ENCODE peak calls at places on chromosome 13, in nine cellular contexts. One of them, this sample, is unnamed.

GRCh38 chr13:77574076-77574475 is 38.6 kb downstream of the SCEL start:
- DNase-seq in fibroblast of the aortic adventitia: no peak
- DNase-seq in lung: no peak
- DNase-seq in MCF 10A: no peak
- DNase-seq in activated B cell treated with CpG ODN at 0.5 μM for 24 hours: no peak
- DNase-seq in dorsolateral prefrontal cortex: no peak
- DNase-seq in fibroblast of pulmonary artery: no peak
- DNase-seq in uterus: no peak
- DNase-seq in fibroblast of mammary gland: no peak
- DNase-seq in this sample: no peak

GRCh38 chr13:71278512-71278911 is 588.5 kb downstream of the DACH1 start:
- DNase-seq in fibroblast of the aortic adventitia: no peak
- DNase-seq in lung: no peak
- DNase-seq in MCF 10A: no peak
- DNase-seq in activated B cell treated with CpG ODN at 0.5 μM for 24 hours: no peak
- DNase-seq in dorsolateral prefrontal cortex: no peak
- DNase-seq in fibroblast of pulmonary artery: no peak
- DNase-seq in uterus: no peak
- DNase-seq in fibroblast of mammary gland: no peak
- DNase-seq in this sample: no peak

GRCh38 chr13:114151565-114152284 is 19.3 kb upstream of the RASA3 start:
- DNase-seq in fibroblast of the aortic adventitia: no peak
- DNase-seq in lung: no peak
- DNase-seq in MCF 10A: peak; percentile 93
- DNase-seq in activated B cell treated with CpG ODN at 0.5 μM for 24 hours: no peak
- DNase-seq in dorsolateral prefrontal cortex: no peak
- DNase-seq in fibroblast of pulmonary artery: no peak
- DNase-seq in uterus: no peak
- DNase-seq in fibroblast of mammary gland: peak; percentile 81
- DNase-seq in this sample: no peak

GRCh38 chr13:44211286-44211685 is 162.3 kb upstream of the SERP2 start:
- DNase-seq in fibroblast of the aortic adventitia: peak; percentile 47
- DNase-seq in lung: no peak
- DNase-seq in MCF 10A: no peak
- DNase-seq in activated B cell treated with CpG ODN at 0.5 μM for 24 hours: no peak
- DNase-seq in dorsolateral prefrontal cortex: no peak
- DNase-seq in fibroblast of pulmonary artery: no peak
- DNase-seq in uterus: no peak
- DNase-seq in fibroblast of mammary gland: no peak
- DNase-seq in this sample: no peak

GRCh38 chr13:27014406-27015359 is 156.9 kb downstream of the USP12 start:
- DNase-seq in fibroblast of the aortic adventitia: no peak
- DNase-seq in lung: no peak
- DNase-seq in MCF 10A: no peak
- DNase-seq in activated B cell treated with CpG ODN at 0.5 μM for 24 hours: no peak
- DNase-seq in dorsolateral prefrontal cortex: no peak
- DNase-seq in fibroblast of pulmonary artery: no peak
- DNase-seq in uterus: no peak
- DNase-seq in fibroblast of mammary gland: no peak
- DNase-seq in this sample: no peak

GRCh38 chr13:80979035-80979641 is 638.2 kb upstream of the SPRY2 start:
- DNase-seq in fibroblast of the aortic adventitia: peak; percentile 80
- DNase-seq in lung: peak; percentile 42
- DNase-seq in MCF 10A: peak; percentile 65
- DNase-seq in activated B cell treated with CpG ODN at 0.5 μM for 24 hours: no peak
- DNase-seq in dorsolateral prefrontal cortex: peak; percentile 37
- DNase-seq in fibroblast of pulmonary artery: peak; percentile 90
- DNase-seq in uterus: peak; percentile 18
- DNase-seq in fibroblast of mammary gland: peak; percentile 81
- DNase-seq in this sample: no peak

GRCh38 chr13:113604186-113604585 is 19.6 kb downstream of the TFDP1 start:
- DNase-seq in fibroblast of the aortic adventitia: no peak
- DNase-seq in lung: no peak
- DNase-seq in MCF 10A: no peak
- DNase-seq in activated B cell treated with CpG ODN at 0.5 μM for 24 hours: no peak
- DNase-seq in dorsolateral prefrontal cortex: no peak
- DNase-seq in fibroblast of pulmonary artery: no peak
- DNase-seq in uterus: no peak
- DNase-seq in fibroblast of mammary gland: no peak
- DNase-seq in this sample: no peak

GRCh38 chr13:22499919-22500318 is 680.9 kb upstream of the SGCG start:
- DNase-seq in fibroblast of the aortic adventitia: no peak
- DNase-seq in lung: no peak
- DNase-seq in MCF 10A: no peak
- DNase-seq in activated B cell treated with CpG ODN at 0.5 μM for 24 hours: no peak
- DNase-seq in dorsolateral prefrontal cortex: no peak
- DNase-seq in fibroblast of pulmonary artery: no peak
- DNase-seq in uterus: no peak
- DNase-seq in fibroblast of mammary gland: no peak
- DNase-seq in this sample: no peak

GRCh38 chr13:85798999-85799646 is at the start of gene SLITRK6:
- DNase-seq in fibroblast of the aortic adventitia: peak; percentile 8
- DNase-seq in lung: no peak
- DNase-seq in MCF 10A: peak; percentile 90
- DNase-seq in activated B cell treated with CpG ODN at 0.5 μM for 24 hours: no peak
- DNase-seq in dorsolateral prefrontal cortex: no peak
- DNase-seq in fibroblast of pulmonary artery: peak; percentile 70
- DNase-seq in uterus: no peak
- DNase-seq in fibroblast of mammary gland: peak; percentile 48
- DNase-seq in this sample: no peak

GRCh38 chr13:21676611-21677021 is 5.7 kb downstream of the FGF9 start:
- DNase-seq in fibroblast of the aortic adventitia: no peak
- DNase-seq in lung: no peak
- DNase-seq in MCF 10A: peak; percentile 27
- DNase-seq in activated B cell treated with CpG ODN at 0.5 μM for 24 hours: no peak
- DNase-seq in dorsolateral prefrontal cortex: peak; percentile 78
- DNase-seq in fibroblast of pulmonary artery: no peak
- DNase-seq in uterus: no peak
- DNase-seq in fibroblast of mammary gland: no peak
- DNase-seq in this sample: no peak

GRCh38 chr13:71039440-71039839 is 827.6 kb downstream of the DACH1 start:
- DNase-seq in fibroblast of the aortic adventitia: no peak
- DNase-seq in lung: no peak
- DNase-seq in MCF 10A: no peak
- DNase-seq in activated B cell treated with CpG ODN at 0.5 μM for 24 hours: no peak
- DNase-seq in dorsolateral prefrontal cortex: no peak
- DNase-seq in fibroblast of pulmonary artery: no peak
- DNase-seq in uterus: no peak
- DNase-seq in fibroblast of mammary gland: no peak
- DNase-seq in this sample: no peak

GRCh38 chr13:102877285-102877684 is 31.5 kb downstream of the ERCC5 start:
- DNase-seq in fibroblast of the aortic adventitia: peak; percentile 43
- DNase-seq in lung: no peak
- DNase-seq in MCF 10A: no peak
- DNase-seq in activated B cell treated with CpG ODN at 0.5 μM for 24 hours: no peak
- DNase-seq in dorsolateral prefrontal cortex: no peak
- DNase-seq in fibroblast of pulmonary artery: peak; percentile 75
- DNase-seq in uterus: no peak
- DNase-seq in fibroblast of mammary gland: peak; percentile 82
- DNase-seq in this sample: no peak

GRCh38 chr13:113398963-113399754 is 35.2 kb upstream of the GRTP1 start:
- DNase-seq in fibroblast of the aortic adventitia: peak; percentile 19
- DNase-seq in lung: no peak
- DNase-seq in MCF 10A: no peak
- DNase-seq in activated B cell treated with CpG ODN at 0.5 μM for 24 hours: no peak
- DNase-seq in dorsolateral prefrontal cortex: peak; percentile 41
- DNase-seq in fibroblast of pulmonary artery: no peak
- DNase-seq in uterus: no peak
- DNase-seq in fibroblast of mammary gland: no peak
- DNase-seq in this sample: no peak

GRCh38 chr13:89267734-89268133 is 1596.6 kb downstream of the SLITRK5 start:
- DNase-seq in fibroblast of the aortic adventitia: no peak
- DNase-seq in lung: no peak
- DNase-seq in MCF 10A: peak; percentile 42
- DNase-seq in activated B cell treated with CpG ODN at 0.5 μM for 24 hours: no peak
- DNase-seq in dorsolateral prefrontal cortex: no peak
- DNase-seq in fibroblast of pulmonary artery: no peak
- DNase-seq in uterus: no peak
- DNase-seq in fibroblast of mammary gland: no peak
- DNase-seq in this sample: no peak

GRCh38 chr13:31433201-31433600 is 233.4 kb downstream of the B3GLCT start:
- DNase-seq in fibroblast of the aortic adventitia: peak; percentile 52
- DNase-seq in lung: no peak
- DNase-seq in MCF 10A: no peak
- DNase-seq in activated B cell treated with CpG ODN at 0.5 μM for 24 hours: no peak
- DNase-seq in dorsolateral prefrontal cortex: no peak
- DNase-seq in fibroblast of pulmonary artery: no peak
- DNase-seq in uterus: no peak
- DNase-seq in fibroblast of mammary gland: peak; percentile 51
- DNase-seq in this sample: no peak

GRCh38 chr13:48891586-48891985 is 84.1 kb upstream of the FNDC3A start:
- DNase-seq in fibroblast of the aortic adventitia: peak; percentile 40
- DNase-seq in lung: no peak
- DNase-seq in MCF 10A: peak; percentile 62
- DNase-seq in activated B cell treated with CpG ODN at 0.5 μM for 24 hours: no peak
- DNase-seq in dorsolateral prefrontal cortex: no peak
- DNase-seq in fibroblast of pulmonary artery: peak; percentile 65
- DNase-seq in uterus: no peak
- DNase-seq in fibroblast of mammary gland: peak; percentile 91
- DNase-seq in this sample: no peak

DNA sequence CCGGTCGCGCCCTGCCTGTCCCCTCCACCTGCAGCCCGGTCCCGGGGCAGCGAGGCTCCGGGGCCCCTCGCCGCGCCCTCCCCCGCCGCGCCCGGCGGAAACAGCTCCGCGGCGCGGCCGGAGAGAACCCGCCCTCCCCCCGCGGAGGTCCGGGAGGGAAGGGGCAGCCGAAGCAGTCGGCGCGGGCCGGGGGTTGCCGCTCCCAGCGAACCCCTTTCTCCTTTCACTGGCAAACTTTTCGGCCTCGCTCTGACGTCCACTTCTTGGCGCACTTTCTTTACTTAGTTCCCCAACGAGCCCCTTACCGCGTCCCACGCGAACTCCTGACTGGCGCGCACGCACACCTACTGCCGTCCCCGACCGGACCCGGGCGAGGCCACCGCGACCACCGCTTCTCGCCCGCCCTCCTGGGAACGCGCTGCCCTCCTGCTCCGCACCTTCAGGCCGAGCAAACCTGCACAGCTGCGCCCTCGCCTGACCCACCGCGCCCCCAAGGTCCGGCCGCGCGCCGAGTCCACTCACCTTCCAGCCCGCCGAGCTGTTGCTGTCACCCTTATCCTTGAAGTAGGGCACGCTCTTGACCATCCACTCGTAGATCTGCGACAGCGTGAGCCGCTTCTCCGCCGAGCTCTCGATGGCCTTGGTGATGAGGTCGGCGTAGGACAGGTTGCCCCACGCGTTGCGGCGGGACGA is 1.2 kb downstream of the FOXO1 start:
- DNase-seq in fibroblast of the aortic adventitia: no peak
- DNase-seq in lung: peak; percentile 36
- DNase-seq in MCF 10A: peak; percentile 33
- DNase-seq in activated B cell treated with CpG ODN at 0.5 μM for 24 hours: no peak
- DNase-seq in dorsolateral prefrontal cortex: peak; percentile 12
- DNase-seq in fibroblast of pulmonary artery: no peak
- DNase-seq in uterus: peak; percentile 59
- DNase-seq in fibroblast of mammary gland: no peak
- DNase-seq in this sample: peak; percentile 46
- TF ChIP-seq CTCF in fibroblast of the aortic adventitia: no peak
- TF ChIP-seq CTCF in lung: no peak
- TF ChIP-seq CTCF in MCF 10A: no peak
- TF ChIP-seq CTCF in activated B cell treated with CpG ODN at 0.5 μM for 24 hours: no peak
- TF ChIP-seq CTCF in dorsolateral prefrontal cortex: no peak
- TF ChIP-seq CTCF in fibroblast of pulmonary artery: no peak
- TF ChIP-seq CTCF in uterus: no peak
- TF ChIP-seq CTCF in fibroblast of mammary gland: no peak
- TF ChIP-seq CTCF in this sample: no peak

DNA sequence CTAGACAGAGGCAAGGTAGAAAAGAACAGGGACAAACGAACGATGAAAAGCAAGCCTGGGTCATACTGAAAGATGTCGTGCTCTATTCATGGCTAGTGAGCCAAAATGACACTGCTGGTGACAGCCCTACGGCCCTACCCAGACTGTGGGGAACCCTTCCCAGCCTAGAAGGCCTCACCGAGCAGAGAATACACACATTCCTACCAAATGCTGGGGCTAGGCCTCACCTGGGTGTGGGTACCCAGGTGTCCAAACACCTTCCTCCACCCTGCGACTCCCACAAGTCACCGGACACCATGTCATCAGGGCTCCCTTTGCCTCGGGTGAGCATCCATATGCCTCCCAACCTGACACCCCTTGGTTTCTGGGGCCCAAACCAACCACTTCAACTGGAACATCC is 85.3 kb upstream of the DOCK9 start:
- DNase-seq in fibroblast of the aortic adventitia: no peak
- DNase-seq in lung: no peak
- DNase-seq in MCF 10A: no peak
- DNase-seq in activated B cell treated with CpG ODN at 0.5 μM for 24 hours: no peak
- DNase-seq in dorsolateral prefrontal cortex: no peak
- DNase-seq in fibroblast of pulmonary artery: no peak
- DNase-seq in uterus: no peak
- DNase-seq in fibroblast of mammary gland: no peak
- DNase-seq in this sample: no peak
- TF ChIP-seq CTCF in fibroblast of the aortic adventitia: no peak
- TF ChIP-seq CTCF in lung: no peak
- TF ChIP-seq CTCF in MCF 10A: no peak
- TF ChIP-seq CTCF in activated B cell treated with CpG ODN at 0.5 μM for 24 hours: no peak
- TF ChIP-seq CTCF in dorsolateral prefrontal cortex: no peak
- TF ChIP-seq CTCF in fibroblast of pulmonary artery: no peak
- TF ChIP-seq CTCF in uterus: no peak
- TF ChIP-seq CTCF in fibroblast of mammary gland: no peak
- TF ChIP-seq CTCF in this sample: no peak

DNA sequence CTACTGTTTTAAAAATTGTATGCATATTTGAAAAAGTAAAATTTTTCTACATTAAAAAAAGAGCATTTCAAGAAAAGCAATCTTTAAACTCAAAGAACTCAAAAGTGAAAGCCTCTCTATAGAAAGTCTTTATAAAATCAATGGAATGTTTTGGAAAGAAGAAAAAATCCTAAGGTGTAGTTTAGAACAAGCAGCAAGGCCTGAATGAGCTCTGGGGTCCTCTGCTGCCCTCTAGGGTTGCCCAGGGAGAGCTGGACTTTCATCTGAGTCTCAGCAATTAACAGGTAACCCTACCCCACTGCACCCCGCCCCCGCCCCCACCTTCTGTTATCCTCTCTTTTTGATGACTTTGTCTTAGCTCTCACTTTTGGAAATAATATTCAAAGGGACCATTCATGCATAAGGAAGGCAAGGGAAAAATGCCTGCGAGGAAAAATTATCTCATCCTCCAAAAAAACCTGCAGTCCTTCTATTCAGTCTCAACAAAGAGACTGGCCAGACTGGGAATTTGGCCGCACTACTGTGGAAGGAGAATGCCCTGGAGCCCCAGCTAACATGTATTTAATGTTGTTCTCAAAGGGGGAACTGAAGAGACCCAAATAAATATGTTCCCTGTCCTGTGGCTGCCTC is 24.1 kb downstream of the SLC25A30 start:
- DNase-seq in fibroblast of the aortic adventitia: peak; percentile 68
- DNase-seq in lung: no peak
- DNase-seq in MCF 10A: peak; percentile 74
- DNase-seq in activated B cell treated with CpG ODN at 0.5 μM for 24 hours: no peak
- DNase-seq in dorsolateral prefrontal cortex: peak; percentile 43
- DNase-seq in fibroblast of pulmonary artery: peak; percentile 67
- DNase-seq in uterus: peak; percentile 39
- DNase-seq in fibroblast of mammary gland: peak; percentile 63
- DNase-seq in this sample: no peak
- TF ChIP-seq CTCF in fibroblast of the aortic adventitia: peak; percentile 86
- TF ChIP-seq CTCF in lung: peak; percentile 14
- TF ChIP-seq CTCF in MCF 10A: peak; percentile 71
- TF ChIP-seq CTCF in activated B cell treated with CpG ODN at 0.5 μM for 24 hours: no peak
- TF ChIP-seq CTCF in dorsolateral prefrontal cortex: peak; percentile 37
- TF ChIP-seq CTCF in fibroblast of pulmonary artery: peak; percentile 74
- TF ChIP-seq CTCF in uterus: peak; percentile 42
- TF ChIP-seq CTCF in fibroblast of mammary gland: peak; percentile 73
- TF ChIP-seq CTCF in this sample: peak; percentile 37

GRCh38 chr13:91185294-91185863 is 162.1 kb upstream of the MIR17HG start:
- DNase-seq in fibroblast of the aortic adventitia: peak; percentile 1
- DNase-seq in lung: no peak
- DNase-seq in MCF 10A: peak; percentile 28
- DNase-seq in activated B cell treated with CpG ODN at 0.5 μM for 24 hours: no peak
- DNase-seq in dorsolateral prefrontal cortex: no peak
- DNase-seq in fibroblast of pulmonary artery: peak; percentile 46
- DNase-seq in uterus: no peak
- DNase-seq in fibroblast of mammary gland: peak; percentile 10
- DNase-seq in this sample: no peak
- TF ChIP-seq CTCF in fibroblast of the aortic adventitia: no peak
- TF ChIP-seq CTCF in lung: no peak
- TF ChIP-seq CTCF in MCF 10A: peak; percentile 37
- TF ChIP-seq CTCF in activated B cell treated with CpG ODN at 0.5 μM for 24 hours: no peak
- TF ChIP-seq CTCF in dorsolateral prefrontal cortex: peak; percentile 35
- TF ChIP-seq CTCF in fibroblast of pulmonary artery: peak; percentile 21
- TF ChIP-seq CTCF in uterus: no peak
- TF ChIP-seq CTCF in fibroblast of mammary gland: peak; percentile 3
- TF ChIP-seq CTCF in this sample: no peak

This sample was measured in natural killer cell.